ENCODE peak calls at places on chromosomes 6 and 20, in five cellular contexts. One of them, this sample, is unnamed.

GRCh38 chr6:131822119-131822518 is 14.3 kb downstream of the ENPP1 start:
- DNase-seq in H9: no peak
- DNase-seq in neuronal stem cell: no peak
- DNase-seq in mesenchymal stem cell: no peak
- DNase-seq in trophoblast cell: no peak
- DNase-seq in this sample: no peak

GRCh38 chr20:51697119-51697826 is 70.9 kb downstream of the ATP9A start:
- DNase-seq in H9: no peak
- DNase-seq in neuronal stem cell: no peak
- DNase-seq in mesenchymal stem cell: peak; percentile 24
- DNase-seq in trophoblast cell: no peak
- DNase-seq in this sample: no peak

GRCh38 chr6:13762648-13763441 is 51.2 kb upstream of the RANBP9 start:
- DNase-seq in H9: no peak
- DNase-seq in neuronal stem cell: no peak
- DNase-seq in mesenchymal stem cell: peak; percentile 97
- DNase-seq in trophoblast cell: no peak
- DNase-seq in this sample: no peak

GRCh38 chr6:144559865-144560603 is 274.9 kb downstream of the UTRN start:
- DNase-seq in H9: no peak
- DNase-seq in neuronal stem cell: peak; percentile 5
- DNase-seq in mesenchymal stem cell: peak; percentile 40
- DNase-seq in trophoblast cell: peak; percentile 95
- DNase-seq in this sample: no peak

GRCh38 chr6:44253307-44254101 is 3.8 kb downstream of the SLC35B2 start:
- DNase-seq in H9: peak; percentile 75
- DNase-seq in neuronal stem cell: no peak
- DNase-seq in mesenchymal stem cell: peak; percentile 62
- DNase-seq in trophoblast cell: peak; percentile 63
- DNase-seq in this sample: no peak

GRCh38 chr6:88641178-88641903 is 322.1 kb downstream of the RNGTT start:
- DNase-seq in H9: no peak
- DNase-seq in neuronal stem cell: no peak
- DNase-seq in mesenchymal stem cell: peak; percentile 41
- DNase-seq in trophoblast cell: no peak
- DNase-seq in this sample: no peak

GRCh38 chr20:3632311-3633004 is 30.7 kb downstream of the GFRA4 start:
- DNase-seq in H9: no peak
- DNase-seq in neuronal stem cell: no peak
- DNase-seq in mesenchymal stem cell: no peak
- DNase-seq in trophoblast cell: no peak
- DNase-seq in this sample: no peak

GRCh38 chr6:146950351-146950835 is 253.8 kb upstream of the STXBP5 start:
- DNase-seq in H9: no peak
- DNase-seq in neuronal stem cell: no peak
- DNase-seq in mesenchymal stem cell: peak; percentile 41
- DNase-seq in trophoblast cell: peak; percentile 22
- DNase-seq in this sample: no peak

GRCh38 chr6:126077810-126078791 is 91.8 kb downstream of the TRMT11 start:
- DNase-seq in H9: no peak
- DNase-seq in neuronal stem cell: no peak
- DNase-seq in mesenchymal stem cell: peak; percentile 21
- DNase-seq in trophoblast cell: no peak
- DNase-seq in this sample: no peak

GRCh38 chr6:44002591-44003344 is 124.5 kb downstream of the MRPL14 start:
- DNase-seq in H9: peak; percentile 82
- DNase-seq in neuronal stem cell: no peak
- DNase-seq in mesenchymal stem cell: peak; percentile 80
- DNase-seq in trophoblast cell: peak; percentile 48
- DNase-seq in this sample: peak; percentile 86

GRCh38 chr20:64107736-64108457 is 532 bp upstream of the NPBWR2 start:
- DNase-seq in H9: no peak
- DNase-seq in neuronal stem cell: no peak
- DNase-seq in mesenchymal stem cell: no peak
- DNase-seq in trophoblast cell: no peak
- DNase-seq in this sample: no peak

GRCh38 chr20:62925420-62926228 is 681 bp downstream of the DIDO1 start:
- DNase-seq in H9: no peak
- DNase-seq in neuronal stem cell: no peak
- DNase-seq in mesenchymal stem cell: peak; percentile 54
- DNase-seq in trophoblast cell: peak; percentile 41
- DNase-seq in this sample: no peak

GRCh38 chr6:57252975-57253374 is 30.9 kb upstream of the RAB23 start:
- DNase-seq in H9: no peak
- DNase-seq in neuronal stem cell: no peak
- DNase-seq in mesenchymal stem cell: peak; percentile 57
- DNase-seq in trophoblast cell: no peak
- DNase-seq in this sample: no peak

GRCh38 chr6:158849899-158850806 is 31.0 kb upstream of the EZR start:
- DNase-seq in H9: no peak
- DNase-seq in neuronal stem cell: no peak
- DNase-seq in mesenchymal stem cell: peak; percentile 94
- DNase-seq in trophoblast cell: peak; percentile 99
- DNase-seq in this sample: no peak

GRCh38 chr6:161227004-161227950 is 46.6 kb downstream of the AGPAT4 start:
- DNase-seq in H9: no peak
- DNase-seq in neuronal stem cell: no peak
- DNase-seq in mesenchymal stem cell: no peak
- DNase-seq in trophoblast cell: no peak
- DNase-seq in this sample: no peak

GRCh38 chr6:135185483-135185882 is 4.4 kb downstream of the MYB start:
- DNase-seq in H9: no peak
- DNase-seq in neuronal stem cell: no peak
- DNase-seq in mesenchymal stem cell: no peak
- DNase-seq in trophoblast cell: peak; percentile 66
- DNase-seq in this sample: no peak

GRCh38 chr6:146770275-146770964 is 171.6 kb downstream of the ADGB start:
- DNase-seq in H9: no peak
- DNase-seq in neuronal stem cell: no peak
- DNase-seq in mesenchymal stem cell: no peak
- DNase-seq in trophoblast cell: no peak
- DNase-seq in this sample: no peak

GRCh38 chr6:169457762-169458161 is 204.1 kb upstream of the THBS2 start:
- DNase-seq in H9: no peak
- DNase-seq in neuronal stem cell: no peak
- DNase-seq in mesenchymal stem cell: no peak
- DNase-seq in trophoblast cell: no peak
- DNase-seq in this sample: no peak

GRCh38 chr6:55868910-55869479 is 6.4 kb downstream of the BMP5 start:
- DNase-seq in H9: no peak
- DNase-seq in neuronal stem cell: no peak
- DNase-seq in mesenchymal stem cell: peak; percentile 53
- DNase-seq in trophoblast cell: no peak
- DNase-seq in this sample: no peak

GRCh38 chr6:39114395-39114706 is 635 bp downstream of the SAYSD1 start:
- DNase-seq in H9: no peak
- DNase-seq in neuronal stem cell: no peak
- DNase-seq in mesenchymal stem cell: no peak
- DNase-seq in trophoblast cell: no peak
- DNase-seq in this sample: no peak

GRCh38 chr6:21395121-21395520 is 198.4 kb upstream of the SOX4 start:
- DNase-seq in H9: no peak
- DNase-seq in neuronal stem cell: no peak
- DNase-seq in mesenchymal stem cell: peak; percentile 8
- DNase-seq in trophoblast cell: peak; percentile 74
- DNase-seq in this sample: no peak

GRCh38 chr6:3861424-3861823 is 12.3 kb downstream of the FAM50B start:
- DNase-seq in H9: no peak
- DNase-seq in neuronal stem cell: no peak
- DNase-seq in mesenchymal stem cell: no peak
- DNase-seq in trophoblast cell: no peak
- DNase-seq in this sample: no peak

GRCh38 chr6:52417675-52418111 is 2.4 kb upstream of the EFHC1 start:
- DNase-seq in H9: no peak
- DNase-seq in neuronal stem cell: no peak
- DNase-seq in mesenchymal stem cell: peak; percentile 86
- DNase-seq in trophoblast cell: peak; percentile 42
- DNase-seq in this sample: no peak

GRCh38 chr20:63127700-63128364 is 88.1 kb downstream of the YTHDF1 start:
- DNase-seq in H9: no peak
- DNase-seq in neuronal stem cell: no peak
- DNase-seq in mesenchymal stem cell: no peak
- DNase-seq in trophoblast cell: no peak
- DNase-seq in this sample: no peak

GRCh38 chr20:36472656-36473071 is 68.7 kb upstream of the MYL9 start:
- DNase-seq in H9: peak; percentile 87
- DNase-seq in neuronal stem cell: no peak
- DNase-seq in mesenchymal stem cell: peak; percentile 46
- DNase-seq in trophoblast cell: peak; percentile 81
- DNase-seq in this sample: peak; percentile 73

GRCh38 chr20:1934162-1934561 is 39.0 kb downstream of the SIRPA start:
- DNase-seq in H9: no peak
- DNase-seq in neuronal stem cell: no peak
- DNase-seq in mesenchymal stem cell: peak; percentile 74
- DNase-seq in trophoblast cell: peak; percentile 8
- DNase-seq in this sample: no peak

GRCh38 chr6:152348116-152348515 is 289.0 kb downstream of the SYNE1 start:
- DNase-seq in H9: no peak
- DNase-seq in neuronal stem cell: no peak
- DNase-seq in mesenchymal stem cell: no peak
- DNase-seq in trophoblast cell: peak; percentile 88
- DNase-seq in this sample: no peak

GRCh38 chr6:125332664-125333063 is 30.9 kb upstream of the HDDC2 start:
- DNase-seq in H9: no peak
- DNase-seq in neuronal stem cell: no peak
- DNase-seq in mesenchymal stem cell: no peak
- DNase-seq in trophoblast cell: no peak
- DNase-seq in this sample: no peak

DNA sequence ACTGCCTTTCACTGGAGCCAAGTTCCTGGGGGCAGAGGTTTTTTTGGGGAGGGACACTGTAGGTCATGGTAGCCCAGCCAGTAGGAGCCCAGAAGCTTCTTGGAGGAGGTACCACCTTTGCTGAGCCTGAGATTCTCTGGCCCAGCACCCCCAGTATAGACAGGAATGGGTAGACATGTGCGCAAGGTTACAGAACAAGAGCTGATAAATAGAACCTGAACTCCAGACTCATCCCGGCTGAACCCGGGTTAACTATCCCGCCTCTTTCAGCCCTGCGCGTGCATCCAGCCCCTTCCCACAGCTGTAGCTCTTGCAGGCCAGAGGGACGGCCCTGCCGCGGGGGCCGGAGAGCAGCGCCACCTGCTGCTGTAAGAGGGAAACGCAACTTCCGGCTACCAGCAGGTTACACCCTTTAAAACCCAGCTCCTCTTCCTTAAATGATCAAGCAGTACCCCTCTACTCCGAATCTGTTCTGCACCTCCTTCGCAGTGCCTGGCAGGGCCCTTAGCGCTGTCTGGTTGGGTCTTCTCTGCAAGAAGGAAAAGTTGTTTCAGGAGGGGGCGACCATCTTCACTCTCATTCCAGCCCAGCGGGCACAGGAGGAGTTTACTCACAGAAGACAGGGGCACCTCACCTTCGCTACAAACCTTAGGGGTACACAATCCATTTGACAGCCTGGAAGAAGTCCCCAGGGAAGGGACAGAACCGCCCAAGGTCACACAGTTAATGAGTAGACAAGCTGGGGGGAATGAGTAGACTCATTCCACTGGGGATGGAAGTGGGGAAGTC is 7.5 kb downstream of the SRXN1 start:
- DNase-seq in H9: peak; percentile 94
- DNase-seq in neuronal stem cell: peak; percentile 70
- DNase-seq in mesenchymal stem cell: peak; percentile 65
- DNase-seq in trophoblast cell: peak; percentile 84
- DNase-seq in this sample: peak; percentile 96
- H2BK12ac ChIP-seq in H9: no peak overlapping the region
- H2BK12ac ChIP-seq in neuronal stem cell: no peak overlapping the region
- H2BK12ac ChIP-seq in mesenchymal stem cell: no peak overlapping the region
- H2BK12ac ChIP-seq in trophoblast cell: no peak overlapping the region
- H2BK12ac ChIP-seq in this sample: no peak overlapping the region

DNA sequence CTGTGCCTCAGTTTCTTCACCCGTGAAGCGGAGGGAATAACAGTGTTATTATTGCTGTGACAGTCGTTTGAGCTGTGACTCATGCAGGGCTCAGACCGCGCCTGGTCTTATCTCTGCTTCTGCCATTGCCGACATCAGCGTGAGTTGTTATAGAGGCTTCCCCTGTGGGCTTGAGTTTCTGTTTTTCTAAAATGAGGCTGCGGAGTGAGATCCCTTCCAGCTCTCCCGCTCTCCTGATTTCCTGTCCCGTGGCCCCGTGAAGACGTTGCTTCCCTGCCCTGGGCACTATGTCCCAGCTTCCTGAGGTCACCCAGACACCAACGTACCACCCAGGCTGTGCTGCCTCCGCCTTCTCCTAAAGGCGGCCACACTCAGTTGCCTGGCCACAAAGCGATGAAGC is 278.4 kb downstream of the BMP7 start:
- DNase-seq in H9: no peak
- DNase-seq in neuronal stem cell: no peak
- DNase-seq in mesenchymal stem cell: peak; percentile 74
- DNase-seq in trophoblast cell: peak; percentile 85
- DNase-seq in this sample: no peak
- H2BK12ac ChIP-seq in H9: no peak overlapping the region
- H2BK12ac ChIP-seq in neuronal stem cell: no peak overlapping the region
- H2BK12ac ChIP-seq in mesenchymal stem cell: no peak overlapping the region
- H2BK12ac ChIP-seq in trophoblast cell: peak overlapping the region; percentile 74
- H2BK12ac ChIP-seq in this sample: no peak overlapping the region

DNA sequence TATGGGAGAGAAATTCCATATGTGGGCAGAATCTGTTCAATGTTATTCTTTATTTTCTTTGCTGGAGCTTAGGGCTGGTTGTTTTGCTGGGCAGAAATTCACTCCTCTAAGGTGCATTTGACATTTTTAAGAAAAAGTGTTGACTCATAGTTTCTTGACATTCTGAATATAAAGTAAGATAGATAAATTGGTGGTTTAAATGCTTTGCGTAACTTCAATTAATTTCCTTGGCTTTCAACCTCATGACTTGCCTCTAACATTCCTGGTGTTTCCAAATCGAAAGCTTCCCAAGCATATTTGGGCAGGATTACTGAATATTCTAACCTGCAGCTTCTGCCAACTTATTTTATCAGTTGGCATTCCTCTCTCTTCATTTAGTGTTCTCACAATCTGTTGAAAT is 718.7 kb upstream of the ADGRB3 start:
- DNase-seq in H9: no peak
- DNase-seq in neuronal stem cell: no peak
- DNase-seq in mesenchymal stem cell: no peak
- DNase-seq in trophoblast cell: no peak
- DNase-seq in this sample: no peak
- H2BK12ac ChIP-seq in H9: no peak overlapping the region
- H2BK12ac ChIP-seq in neuronal stem cell: no peak overlapping the region
- H2BK12ac ChIP-seq in mesenchymal stem cell: no peak overlapping the region
- H2BK12ac ChIP-seq in trophoblast cell: no peak overlapping the region
- H2BK12ac ChIP-seq in this sample: no peak overlapping the region

GRCh38 chr6:119102901-119103300 is 24.4 kb upstream of the FAM184A start:
- DNase-seq in H9: no peak
- DNase-seq in neuronal stem cell: no peak
- DNase-seq in mesenchymal stem cell: no peak
- DNase-seq in trophoblast cell: no peak
- DNase-seq in this sample: no peak
- H2BK12ac ChIP-seq in H9: no peak overlapping the region
- H2BK12ac ChIP-seq in neuronal stem cell: no peak overlapping the region
- H2BK12ac ChIP-seq in mesenchymal stem cell: no peak overlapping the region
- H2BK12ac ChIP-seq in trophoblast cell: no peak overlapping the region
- H2BK12ac ChIP-seq in this sample: no peak overlapping the region

DNA sequence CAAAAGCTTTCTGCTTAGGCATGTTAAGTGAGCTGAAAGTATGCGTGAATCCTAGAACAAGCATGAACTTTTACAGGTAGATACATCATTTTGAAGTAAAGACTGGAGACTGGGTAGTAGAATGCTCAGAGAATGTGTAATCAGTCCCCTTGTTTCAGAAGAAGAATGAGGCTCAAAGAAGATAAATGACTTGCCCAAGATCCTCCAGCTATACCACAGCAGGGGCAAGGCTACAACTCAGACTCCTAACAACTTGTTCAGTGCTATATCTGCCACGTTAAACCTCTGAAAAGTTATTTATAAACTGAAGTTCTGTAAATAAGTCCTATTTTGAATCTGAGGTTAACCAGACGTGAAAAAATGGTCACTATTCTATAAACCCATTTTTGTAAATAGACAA is 2.9 kb downstream of the RIPOR2 start:
- DNase-seq in H9: no peak
- DNase-seq in neuronal stem cell: no peak
- DNase-seq in mesenchymal stem cell: no peak
- DNase-seq in trophoblast cell: peak; percentile 67
- DNase-seq in this sample: no peak
- H2BK12ac ChIP-seq in H9: no peak overlapping the region
- H2BK12ac ChIP-seq in neuronal stem cell: no peak overlapping the region
- H2BK12ac ChIP-seq in mesenchymal stem cell: no peak overlapping the region
- H2BK12ac ChIP-seq in trophoblast cell: no peak overlapping the region
- H2BK12ac ChIP-seq in this sample: no peak overlapping the region